ENCODE peak calls at places on chromosomes 1 and 21, in ten cellular contexts. One of them, this sample, is unnamed.

GRCh38 chr1:184504012-184504694 is 117.3 kb downstream of the C1orf21 start:
- DNase-seq in naive thymus-derived CD8-positive, alpha-beta T cell: no peak
- DNase-seq in activated gamma-delta T cell: no peak
- DNase-seq in activated T-cell treated with anti-CD3 and anti-CD28 coated beads for 1 hour: no peak
- DNase-seq in sigmoid colon: no peak
- DNase-seq in ACHN: no peak
- DNase-seq in NCI-H1694: no peak
- DNase-seq in heart right ventricle: no peak
- DNase-seq in fibroblast of mammary gland: no peak
- DNase-seq in stimulated activated CD8-positive, alpha-beta memory T cell treated with anti-CD3 and anti-CD28 coated beads, Interleukin-4, amount 100 ng/mL, for 24 hours: no peak
- DNase-seq in this sample: no peak

GRCh38 chr1:11654571-11655262 is at the start of gene FBXO44:
- DNase-seq in naive thymus-derived CD8-positive, alpha-beta T cell: peak; percentile 71
- DNase-seq in activated gamma-delta T cell: peak; percentile 54
- DNase-seq in activated T-cell treated with anti-CD3 and anti-CD28 coated beads for 1 hour: peak; percentile 64
- DNase-seq in sigmoid colon: peak; percentile 77
- DNase-seq in ACHN: no peak
- DNase-seq in NCI-H1694: no peak
- DNase-seq in heart right ventricle: peak; percentile 61
- DNase-seq in fibroblast of mammary gland: no peak
- DNase-seq in stimulated activated CD8-positive, alpha-beta memory T cell treated with anti-CD3 and anti-CD28 coated beads, Interleukin-4, amount 100 ng/mL, for 24 hours: peak; percentile 41
- DNase-seq in this sample: no peak

GRCh38 chr1:54542962-54543539 is 5.0 kb upstream of the ACOT11 start:
- DNase-seq in naive thymus-derived CD8-positive, alpha-beta T cell: no peak
- DNase-seq in activated gamma-delta T cell: no peak
- DNase-seq in activated T-cell treated with anti-CD3 and anti-CD28 coated beads for 1 hour: no peak
- DNase-seq in sigmoid colon: no peak
- DNase-seq in ACHN: no peak
- DNase-seq in NCI-H1694: no peak
- DNase-seq in heart right ventricle: no peak
- DNase-seq in fibroblast of mammary gland: peak; percentile 5
- DNase-seq in stimulated activated CD8-positive, alpha-beta memory T cell treated with anti-CD3 and anti-CD28 coated beads, Interleukin-4, amount 100 ng/mL, for 24 hours: no peak
- DNase-seq in this sample: no peak

GRCh38 chr1:163337631-163338030 is 15.9 kb downstream of the NUF2 start:
- DNase-seq in naive thymus-derived CD8-positive, alpha-beta T cell: no peak
- DNase-seq in activated gamma-delta T cell: no peak
- DNase-seq in activated T-cell treated with anti-CD3 and anti-CD28 coated beads for 1 hour: no peak
- DNase-seq in sigmoid colon: no peak
- DNase-seq in ACHN: no peak
- DNase-seq in NCI-H1694: no peak
- DNase-seq in heart right ventricle: no peak
- DNase-seq in fibroblast of mammary gland: peak; percentile 58
- DNase-seq in stimulated activated CD8-positive, alpha-beta memory T cell treated with anti-CD3 and anti-CD28 coated beads, Interleukin-4, amount 100 ng/mL, for 24 hours: no peak
- DNase-seq in this sample: no peak

GRCh38 chr1:202173993-202174392 is 13.6 kb upstream of the PTPN7 start:
- DNase-seq in naive thymus-derived CD8-positive, alpha-beta T cell: no peak
- DNase-seq in activated gamma-delta T cell: no peak
- DNase-seq in activated T-cell treated with anti-CD3 and anti-CD28 coated beads for 1 hour: no peak
- DNase-seq in sigmoid colon: no peak
- DNase-seq in ACHN: no peak
- DNase-seq in NCI-H1694: no peak
- DNase-seq in heart right ventricle: no peak
- DNase-seq in fibroblast of mammary gland: no peak
- DNase-seq in stimulated activated CD8-positive, alpha-beta memory T cell treated with anti-CD3 and anti-CD28 coated beads, Interleukin-4, amount 100 ng/mL, for 24 hours: no peak
- DNase-seq in this sample: no peak

GRCh38 chr1:193937308-193937707 is 750.9 kb upstream of the B3GALT2 start:
- DNase-seq in naive thymus-derived CD8-positive, alpha-beta T cell: no peak
- DNase-seq in activated gamma-delta T cell: no peak
- DNase-seq in activated T-cell treated with anti-CD3 and anti-CD28 coated beads for 1 hour: no peak
- DNase-seq in sigmoid colon: no peak
- DNase-seq in ACHN: no peak
- DNase-seq in NCI-H1694: no peak
- DNase-seq in heart right ventricle: no peak
- DNase-seq in fibroblast of mammary gland: no peak
- DNase-seq in stimulated activated CD8-positive, alpha-beta memory T cell treated with anti-CD3 and anti-CD28 coated beads, Interleukin-4, amount 100 ng/mL, for 24 hours: no peak
- DNase-seq in this sample: no peak

GRCh38 chr21:25827513-25827912 is 92.7 kb downstream of the GABPA start:
- DNase-seq in naive thymus-derived CD8-positive, alpha-beta T cell: no peak
- DNase-seq in activated gamma-delta T cell: no peak
- DNase-seq in activated T-cell treated with anti-CD3 and anti-CD28 coated beads for 1 hour: no peak
- DNase-seq in sigmoid colon: no peak
- DNase-seq in ACHN: no peak
- DNase-seq in NCI-H1694: no peak
- DNase-seq in heart right ventricle: no peak
- DNase-seq in fibroblast of mammary gland: no peak
- DNase-seq in stimulated activated CD8-positive, alpha-beta memory T cell treated with anti-CD3 and anti-CD28 coated beads, Interleukin-4, amount 100 ng/mL, for 24 hours: no peak
- DNase-seq in this sample: no peak

GRCh38 chr21:35764077-35764476 is 296.2 kb downstream of the SETD4 start:
- DNase-seq in naive thymus-derived CD8-positive, alpha-beta T cell: no peak
- DNase-seq in activated gamma-delta T cell: no peak
- DNase-seq in activated T-cell treated with anti-CD3 and anti-CD28 coated beads for 1 hour: no peak
- DNase-seq in sigmoid colon: no peak
- DNase-seq in ACHN: no peak
- DNase-seq in NCI-H1694: no peak
- DNase-seq in heart right ventricle: no peak
- DNase-seq in fibroblast of mammary gland: no peak
- DNase-seq in stimulated activated CD8-positive, alpha-beta memory T cell treated with anti-CD3 and anti-CD28 coated beads, Interleukin-4, amount 100 ng/mL, for 24 hours: no peak
- DNase-seq in this sample: no peak

GRCh38 chr1:112575154-112575804 is 43.7 kb downstream of the ST7L start:
- DNase-seq in naive thymus-derived CD8-positive, alpha-beta T cell: no peak
- DNase-seq in activated gamma-delta T cell: no peak
- DNase-seq in activated T-cell treated with anti-CD3 and anti-CD28 coated beads for 1 hour: no peak
- DNase-seq in sigmoid colon: no peak
- DNase-seq in ACHN: peak; percentile 81
- DNase-seq in NCI-H1694: no peak
- DNase-seq in heart right ventricle: no peak
- DNase-seq in fibroblast of mammary gland: peak; percentile 95
- DNase-seq in stimulated activated CD8-positive, alpha-beta memory T cell treated with anti-CD3 and anti-CD28 coated beads, Interleukin-4, amount 100 ng/mL, for 24 hours: no peak
- DNase-seq in this sample: no peak

GRCh38 chr1:53545663-53546408 is 86.6 kb downstream of the DMRTB1 start:
- DNase-seq in naive thymus-derived CD8-positive, alpha-beta T cell: no peak
- DNase-seq in activated gamma-delta T cell: no peak
- DNase-seq in activated T-cell treated with anti-CD3 and anti-CD28 coated beads for 1 hour: no peak
- DNase-seq in sigmoid colon: peak; percentile 26
- DNase-seq in ACHN: no peak
- DNase-seq in NCI-H1694: peak; percentile 84
- DNase-seq in heart right ventricle: no peak
- DNase-seq in fibroblast of mammary gland: peak; percentile 24
- DNase-seq in stimulated activated CD8-positive, alpha-beta memory T cell treated with anti-CD3 and anti-CD28 coated beads, Interleukin-4, amount 100 ng/mL, for 24 hours: no peak
- DNase-seq in this sample: peak; percentile 71

GRCh38 chr1:41317356-41317755 is 43.9 kb upstream of the FOXO6 start:
- DNase-seq in naive thymus-derived CD8-positive, alpha-beta T cell: no peak
- DNase-seq in activated gamma-delta T cell: no peak
- DNase-seq in activated T-cell treated with anti-CD3 and anti-CD28 coated beads for 1 hour: no peak
- DNase-seq in sigmoid colon: no peak
- DNase-seq in ACHN: no peak
- DNase-seq in NCI-H1694: no peak
- DNase-seq in heart right ventricle: no peak
- DNase-seq in fibroblast of mammary gland: no peak
- DNase-seq in stimulated activated CD8-positive, alpha-beta memory T cell treated with anti-CD3 and anti-CD28 coated beads, Interleukin-4, amount 100 ng/mL, for 24 hours: no peak
- DNase-seq in this sample: no peak

GRCh38 chr1:14136152-14136763 is 436.3 kb downstream of the PRDM2 start:
- DNase-seq in naive thymus-derived CD8-positive, alpha-beta T cell: no peak
- DNase-seq in activated gamma-delta T cell: no peak
- DNase-seq in activated T-cell treated with anti-CD3 and anti-CD28 coated beads for 1 hour: no peak
- DNase-seq in sigmoid colon: no peak
- DNase-seq in ACHN: no peak
- DNase-seq in NCI-H1694: no peak
- DNase-seq in heart right ventricle: no peak
- DNase-seq in fibroblast of mammary gland: no peak
- DNase-seq in stimulated activated CD8-positive, alpha-beta memory T cell treated with anti-CD3 and anti-CD28 coated beads, Interleukin-4, amount 100 ng/mL, for 24 hours: no peak
- DNase-seq in this sample: no peak

GRCh38 chr21:45056917-45057560 is 17.3 kb upstream of the ADARB1 start:
- DNase-seq in naive thymus-derived CD8-positive, alpha-beta T cell: no peak
- DNase-seq in activated gamma-delta T cell: no peak
- DNase-seq in activated T-cell treated with anti-CD3 and anti-CD28 coated beads for 1 hour: no peak
- DNase-seq in sigmoid colon: no peak
- DNase-seq in ACHN: no peak
- DNase-seq in NCI-H1694: no peak
- DNase-seq in heart right ventricle: no peak
- DNase-seq in fibroblast of mammary gland: no peak
- DNase-seq in stimulated activated CD8-positive, alpha-beta memory T cell treated with anti-CD3 and anti-CD28 coated beads, Interleukin-4, amount 100 ng/mL, for 24 hours: no peak
- DNase-seq in this sample: peak; percentile 68

GRCh38 chr1:76862447-76862846 is 4.8 kb upstream of the ST6GALNAC5 start:
- DNase-seq in naive thymus-derived CD8-positive, alpha-beta T cell: no peak
- DNase-seq in activated gamma-delta T cell: no peak
- DNase-seq in activated T-cell treated with anti-CD3 and anti-CD28 coated beads for 1 hour: no peak
- DNase-seq in sigmoid colon: no peak
- DNase-seq in ACHN: peak; percentile 2
- DNase-seq in NCI-H1694: no peak
- DNase-seq in heart right ventricle: no peak
- DNase-seq in fibroblast of mammary gland: peak; percentile 69
- DNase-seq in stimulated activated CD8-positive, alpha-beta memory T cell treated with anti-CD3 and anti-CD28 coated beads, Interleukin-4, amount 100 ng/mL, for 24 hours: no peak
- DNase-seq in this sample: no peak

GRCh38 chr1:30109853-30110252 is 613.5 kb downstream of the MATN1 start:
- DNase-seq in naive thymus-derived CD8-positive, alpha-beta T cell: no peak
- DNase-seq in activated gamma-delta T cell: no peak
- DNase-seq in activated T-cell treated with anti-CD3 and anti-CD28 coated beads for 1 hour: no peak
- DNase-seq in sigmoid colon: peak; percentile 81
- DNase-seq in ACHN: no peak
- DNase-seq in NCI-H1694: no peak
- DNase-seq in heart right ventricle: no peak
- DNase-seq in fibroblast of mammary gland: peak; percentile 90
- DNase-seq in stimulated activated CD8-positive, alpha-beta memory T cell treated with anti-CD3 and anti-CD28 coated beads, Interleukin-4, amount 100 ng/mL, for 24 hours: no peak
- DNase-seq in this sample: no peak

GRCh38 chr1:117566556-117566955 is 39.3 kb upstream of the TENT5C start:
- DNase-seq in naive thymus-derived CD8-positive, alpha-beta T cell: no peak
- DNase-seq in activated gamma-delta T cell: no peak
- DNase-seq in activated T-cell treated with anti-CD3 and anti-CD28 coated beads for 1 hour: no peak
- DNase-seq in sigmoid colon: no peak
- DNase-seq in ACHN: no peak
- DNase-seq in NCI-H1694: no peak
- DNase-seq in heart right ventricle: no peak
- DNase-seq in fibroblast of mammary gland: no peak
- DNase-seq in stimulated activated CD8-positive, alpha-beta memory T cell treated with anti-CD3 and anti-CD28 coated beads, Interleukin-4, amount 100 ng/mL, for 24 hours: no peak
- DNase-seq in this sample: no peak

GRCh38 chr1:87899746-87900145 is 571.1 kb downstream of the LMO4 start:
- DNase-seq in naive thymus-derived CD8-positive, alpha-beta T cell: no peak
- DNase-seq in activated gamma-delta T cell: no peak
- DNase-seq in activated T-cell treated with anti-CD3 and anti-CD28 coated beads for 1 hour: no peak
- DNase-seq in sigmoid colon: no peak
- DNase-seq in ACHN: no peak
- DNase-seq in NCI-H1694: no peak
- DNase-seq in heart right ventricle: no peak
- DNase-seq in fibroblast of mammary gland: no peak
- DNase-seq in stimulated activated CD8-positive, alpha-beta memory T cell treated with anti-CD3 and anti-CD28 coated beads, Interleukin-4, amount 100 ng/mL, for 24 hours: no peak
- DNase-seq in this sample: no peak

GRCh38 chr21:29053656-29054055 is 19.8 kb downstream of the CCT8 start:
- DNase-seq in naive thymus-derived CD8-positive, alpha-beta T cell: no peak
- DNase-seq in activated gamma-delta T cell: no peak
- DNase-seq in activated T-cell treated with anti-CD3 and anti-CD28 coated beads for 1 hour: no peak
- DNase-seq in sigmoid colon: no peak
- DNase-seq in ACHN: no peak
- DNase-seq in NCI-H1694: no peak
- DNase-seq in heart right ventricle: no peak
- DNase-seq in fibroblast of mammary gland: no peak
- DNase-seq in stimulated activated CD8-positive, alpha-beta memory T cell treated with anti-CD3 and anti-CD28 coated beads, Interleukin-4, amount 100 ng/mL, for 24 hours: no peak
- DNase-seq in this sample: no peak

This sample was measured in chondrocyte.